ENCODE peak calls at places on chromosomes 4 and X, in five cellular contexts. H is thoracic aorta, K is transverse colon, O is tibial artery, M is bronchial epithelial cell. V is an unnamed sample.
A peak's percentile ranks its signal among the peaks of the same experiment; 100 is the strongest.

GRCh38 chr4:54930226-54930625 is 195.2 kb downstream of the KDR start:
- DNase-seq in H (no peak), K (no peak), O (no peak), M (peak; percentile 73), V (no peak)

GRCh38 chr4:146472404-146472803 is 49.3 kb downstream of the SLC10A7 start:
- DNase-seq in H (no peak), K (no peak), O (no peak), M (no peak), V (no peak)

GRCh38 chr4:155800685-155801343 is 42.0 kb downstream of the GUCY1B1 start:
- DNase-seq in H (no peak), K (no peak), O (no peak), M (no peak), V (no peak)

GRCh38 chr4:65668201-65669007 is 1.9 kb downstream of the EPHA5 start:
- DNase-seq in H (no peak), K (no peak), O (peak; percentile 62), M (no peak), V (no peak)

GRCh38 chr4:2402453-2402852 is 16.0 kb downstream of the ZFYVE28 start:
- DNase-seq in H (no peak), K (no peak), O (no peak), M (no peak), V (no peak)

GRCh38 chr4:40651280-40651679 is 21.6 kb upstream of the RBM47 start:
- DNase-seq in H (no peak), K (no peak), O (no peak), M (no peak), V (no peak)

GRCh38 chr4:40992472-40993298 is 221.7 kb downstream of the APBB2 start:
- DNase-seq in H (no peak), K (no peak), O (no peak), M (peak; percentile 95), V (no peak)

GRCh38 chr4:8847331-8847730 is 24.3 kb downstream of the HMX1 start:
- DNase-seq in H (no peak), K (peak; percentile 3), O (peak; percentile 37), M (no peak), V (no peak)

GRCh38 chrX:39201305-39201990 is 400.2 kb downstream of the MID1IP1 start:
- DNase-seq in H (no peak), K (no peak), O (no peak), M (peak; percentile 63), V (no peak)

GRCh38 chr4:72377491-72378194 is 191.4 kb downstream of the ADAMTS3 start:
- DNase-seq in H (no peak), K (no peak), O (no peak), M (no peak), V (no peak)

GRCh38 chrX:85084770-85085393 is 81.2 kb downstream of the APOOL start:
- DNase-seq in H (no peak), K (no peak), O (no peak), M (peak; percentile 33), V (no peak)

GRCh38 chrX:3550160-3550765 is 163.2 kb downstream of the PRKX start:
- DNase-seq in H (no peak), K (peak; percentile 9), O (no peak), M (peak; percentile 13), V (peak; percentile 23)

GRCh38 chr4:24802648-24803047 is 7.3 kb downstream of the SOD3 start:
- DNase-seq in H (no peak), K (no peak), O (no peak), M (no peak), V (no peak)

GRCh38 chr4:165580379-165580905 is 201.6 kb downstream of the CPE start:
- DNase-seq in H (peak; percentile 3), K (no peak), O (no peak), M (peak; percentile 100), V (no peak)

GRCh38 chrX:1535241-1536041 is 1.5 kb downstream of the P2RY8 start:
- DNase-seq in H (no peak), K (peak; percentile 39), O (peak; percentile 62), M (no peak), V (no peak)

GRCh38 chr4:41814565-41814964 is 66.0 kb upstream of the PHOX2B start:
- DNase-seq in H (no peak), K (no peak), O (no peak), M (no peak), V (peak; percentile 15)

GRCh38 chr4:11529625-11530201 is 101.0 kb upstream of the HS3ST1 start:
- DNase-seq in H (no peak), K (no peak), O (no peak), M (peak; percentile 95), V (no peak)

GRCh38 chrX:26581086-26581485 is 365.1 kb downstream of the MAGEB5 start:
- DNase-seq in H (no peak), K (no peak), O (no peak), M (no peak), V (no peak)
- H3K27me3 ChIP-seq in H (no peaks in the 10 kb centered on the region), K (no peaks in the 10 kb centered on the region), O (no peaks in the 10 kb centered on the region), M (no peaks in the 10 kb centered on the region), V (no peaks in the 10 kb centered on the region)

DNA sequence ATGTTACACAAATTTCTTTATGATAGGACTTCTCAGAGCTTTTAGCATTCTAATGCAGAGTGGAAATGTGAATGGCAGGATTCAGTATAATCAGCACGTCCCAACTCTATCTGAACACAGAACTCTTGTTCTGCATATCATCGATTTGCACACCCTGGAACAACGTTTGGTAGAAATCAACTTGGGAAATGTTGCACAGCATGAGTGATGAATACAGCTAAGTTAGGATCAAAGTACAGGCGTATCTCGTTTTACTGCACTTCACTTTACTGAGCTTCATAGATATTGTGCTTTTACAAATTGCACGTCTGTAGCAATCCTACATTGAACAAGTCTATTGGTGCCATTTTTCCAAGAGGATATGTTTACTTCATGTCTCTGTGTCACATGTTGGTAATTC is 70.8 kb downstream of the SMARCA1 start:
- DNase-seq in H (no peak), K (no peak), O (no peak), M (no peak), V (no peak)
- H3K27me3 ChIP-seq in H (no peaks in the 10 kb centered on the region), K (no peaks in the 10 kb centered on the region), O (no peaks in the 10 kb centered on the region), M (no peaks in the 10 kb centered on the region), V (no peaks in the 10 kb centered on the region)

DNA sequence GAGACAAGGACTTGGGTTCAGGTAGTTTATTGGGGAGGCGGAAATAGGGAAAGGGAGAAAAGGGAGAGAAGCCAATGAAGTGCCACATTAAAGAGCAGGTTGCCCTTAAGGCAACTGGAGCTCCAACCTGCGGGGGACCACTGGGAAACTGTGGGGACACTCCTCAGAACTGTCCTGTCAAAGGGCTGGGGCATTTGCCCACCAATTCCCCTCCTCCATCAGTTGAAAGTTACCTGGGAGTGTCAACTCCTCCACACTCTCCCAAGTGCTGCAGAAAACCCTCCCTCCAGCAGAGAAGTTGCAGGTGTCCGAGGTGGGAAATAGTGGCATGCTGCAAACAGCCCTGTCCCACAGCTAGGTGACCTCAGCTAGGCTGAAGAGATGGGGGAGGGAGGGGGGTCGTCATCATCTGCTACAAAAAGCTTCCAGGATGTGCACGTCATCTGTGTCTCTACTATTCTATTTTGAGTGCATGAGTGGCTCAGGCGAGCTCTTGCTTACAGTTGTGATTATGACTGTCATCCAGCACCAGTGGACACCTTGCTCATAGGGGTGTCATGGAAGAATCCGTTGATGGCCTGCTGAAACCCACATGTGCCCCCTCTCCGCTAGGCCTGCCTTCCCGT is 41.5 kb upstream of the XPNPEP2 start:
- DNase-seq in H (no peak), K (no peak), O (no peak), M (no peak), V (no peak)
- H3K27me3 ChIP-seq in H (no peaks in the 10 kb centered on the region), K (no peaks in the 10 kb centered on the region), O (no peaks in the 10 kb centered on the region), M (no peaks in the 10 kb centered on the region), V (no peaks in the 10 kb centered on the region)

DNA sequence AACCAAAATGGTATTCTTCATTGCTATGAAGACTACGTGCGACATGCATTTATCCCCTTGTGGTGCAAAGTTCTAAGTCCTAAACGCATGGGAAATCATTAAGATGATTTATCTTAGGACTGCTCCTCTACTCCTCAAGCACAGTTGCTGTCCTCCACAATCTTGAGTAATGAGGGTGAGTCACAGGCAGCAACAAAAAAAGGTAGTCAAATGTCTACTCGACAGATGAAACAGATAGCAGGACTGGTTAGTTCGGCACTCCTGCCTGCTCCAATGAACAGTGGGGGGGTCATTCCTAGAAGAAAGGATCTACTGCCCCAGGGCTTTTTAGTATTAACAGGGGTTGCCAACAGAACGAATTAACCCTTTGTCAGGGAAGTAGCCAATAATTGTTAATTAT is 233.7 kb upstream of the FGF13 start:
- DNase-seq in H (no peak), K (no peak), O (no peak), M (peak; percentile 52), V (no peak)
- H3K27me3 ChIP-seq in H (no peaks in the 10 kb centered on the region), K (no peaks in the 10 kb centered on the region), O (no peaks in the 10 kb centered on the region), M (no peaks in the 10 kb centered on the region), V (no peaks in the 10 kb centered on the region)

GRCh38 chr4:3700736-3701135 is 65.4 kb upstream of the ADRA2C start:
- DNase-seq in H (no peak), K (no peak), O (no peak), M (no peak), V (no peak)
- H3K27me3 ChIP-seq in H (no peaks in the 10 kb centered on the region), K (peaks cover 46% of the 10 kb centered on the region), O (peaks cover 24% of the 10 kb centered on the region), M (no peaks in the 10 kb centered on the region), V (no peaks in the 10 kb centered on the region)

GRCh38 chr4:1051472-1051871 is 40.0 kb downstream of the FGFRL1 start:
- DNase-seq in H (no peak), K (no peak), O (no peak), M (no peak), V (no peak)
- H3K27me3 ChIP-seq in H (no peaks in the 10 kb centered on the region), K (peaks cover 51% of the 10 kb centered on the region), O (peaks cover 59% of the 10 kb centered on the region), M (peaks cover 31% of the 10 kb centered on the region), V (no peaks in the 10 kb centered on the region)

DNA sequence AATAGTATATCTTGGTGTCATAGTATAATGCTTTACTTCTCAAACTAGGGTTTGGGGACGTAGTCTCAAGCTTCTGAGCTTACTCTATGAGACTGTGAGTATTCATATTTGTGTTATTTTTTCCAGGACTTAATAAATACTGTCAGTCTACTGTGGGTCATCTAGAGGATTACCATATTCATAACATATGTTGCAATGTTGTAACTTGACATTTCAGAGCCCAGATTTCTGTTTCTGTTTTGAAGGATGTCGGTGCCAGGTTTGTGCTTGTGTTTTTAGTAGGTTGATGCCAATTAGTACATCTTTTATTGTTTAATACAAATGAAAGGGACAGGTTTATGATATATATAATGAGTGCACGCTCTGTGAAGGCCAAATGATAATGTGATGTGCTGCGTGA is 69.6 kb downstream of the SPANXN4 start:
- DNase-seq in H (no peak), K (no peak), O (no peak), M (no peak), V (no peak)
- H3K27me3 ChIP-seq in H (no peaks in the 10 kb centered on the region), K (no peaks in the 10 kb centered on the region), O (no peaks in the 10 kb centered on the region), M (no peaks in the 10 kb centered on the region), V (no peaks in the 10 kb centered on the region)

GRCh38 chrX:149948001-149948400 is 9.7 kb upstream of the EOLA2 start:
- DNase-seq in H (no peak), K (no peak), O (no peak), M (no peak), V (no peak)

GRCh38 chrX:149950681-149951080 is 12.4 kb upstream of the EOLA2 start:
- DNase-seq in H (no peak), K (no peak), O (no peak), M (peak; percentile 46), V (no peak)

DNA sequence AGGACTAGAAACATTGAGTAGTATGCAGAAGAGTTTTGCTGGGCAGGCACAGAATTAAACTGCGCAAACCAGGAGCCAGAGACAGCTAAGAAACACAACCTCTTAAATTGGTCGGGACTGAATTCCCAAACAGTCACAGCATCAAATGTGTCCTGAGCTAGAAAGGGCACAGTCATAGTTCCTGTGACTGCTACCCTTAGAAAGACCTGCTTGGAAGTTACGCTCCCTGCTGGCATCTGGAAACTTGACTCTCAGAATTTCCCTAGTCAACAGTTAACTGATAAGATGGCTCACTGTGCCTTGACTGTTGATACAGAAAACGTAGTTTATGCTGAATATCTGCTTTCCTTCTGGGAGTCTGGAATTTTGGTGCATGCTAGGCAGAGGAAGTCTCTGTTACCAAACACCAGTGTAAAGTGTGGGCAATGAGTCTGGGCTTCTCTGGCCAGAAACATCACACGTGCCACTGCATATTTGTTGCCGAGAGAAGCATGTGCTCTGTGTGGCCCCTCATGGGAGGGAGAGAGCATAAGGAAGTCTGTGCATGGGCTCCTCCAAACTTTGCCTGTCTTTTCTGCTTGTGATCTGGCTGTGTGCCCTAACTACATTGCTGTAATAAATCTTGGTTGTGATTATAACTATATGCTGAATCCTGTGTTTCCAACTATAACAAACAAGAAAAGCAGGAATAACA is 11.6 kb upstream of the EOLA2 start:
- DNase-seq in H (no peak), K (no peak), O (no peak), M (no peak), V (no peak)
- H3K27me3 ChIP-seq in H (no peaks in the 10 kb centered on the region), K (no peaks in the 10 kb centered on the region), O (no peaks in the 10 kb centered on the region), M (no peaks in the 10 kb centered on the region), V (no peaks in the 10 kb centered on the region)

V was measured in Caco-2.